ENCODE peak calls at places on chromosomes 3 and 15, in seven cellular contexts. One of them, this sample, is unnamed.

GRCh38 chr15:95799286-95800187 is 531.0 kb upstream of the NR2F2 start:
- DNase-seq in heart left ventricle: no peak
- DNase-seq in IMR-90: peak
- DNase-seq in GM23338: no peak
- DNase-seq in WTC11: no peak
- DNase-seq in CD4-positive, alpha-beta memory T cell: no peak
- DNase-seq in activated T-cell treated with anti-CD3 and anti-CD28 coated beads, Interleukin-2, amount 50 U/mL, for 72 hours: no peak
- DNase-seq in this sample: no peak

GRCh38 chr3:1969269-1969668 is 129.4 kb upstream of the CNTN4 start:
- DNase-seq in activated T-cell treated with anti-CD3 and anti-CD28 coated beads, Interleukin-2, amount 50 U/mL, for 72 hours: no peak
- DNase-seq in WTC11: no peak
- DNase-seq in CD4-positive, alpha-beta memory T cell: no peak
- DNase-seq in heart left ventricle: no peak
- DNase-seq in IMR-90: no peak
- DNase-seq in GM23338: no peak
- DNase-seq in this sample: no peak

GRCh38 chr15:84731774-84732173 is 15.8 kb upstream of the SEC11A start:
- DNase-seq in GM23338: no peak
- DNase-seq in heart left ventricle: no peak
- DNase-seq in IMR-90: peak
- DNase-seq in CD4-positive, alpha-beta memory T cell: no peak
- DNase-seq in activated T-cell treated with anti-CD3 and anti-CD28 coated beads, Interleukin-2, amount 50 U/mL, for 72 hours: no peak
- DNase-seq in WTC11: no peak
- DNase-seq in this sample: no peak

GRCh38 chr15:62928996-62929350 is 113.6 kb upstream of the TPM1 start:
- DNase-seq in GM23338: no peak
- DNase-seq in CD4-positive, alpha-beta memory T cell: no peak
- DNase-seq in activated T-cell treated with anti-CD3 and anti-CD28 coated beads, Interleukin-2, amount 50 U/mL, for 72 hours: no peak
- DNase-seq in WTC11: no peak
- DNase-seq in IMR-90: peak
- DNase-seq in heart left ventricle: no peak
- DNase-seq in this sample: no peak

GRCh38 chr3:65811917-65812316 is 226.8 kb downstream of the MAGI1 start:
- DNase-seq in GM23338: no peak
- DNase-seq in WTC11: no peak
- DNase-seq in activated T-cell treated with anti-CD3 and anti-CD28 coated beads, Interleukin-2, amount 50 U/mL, for 72 hours: no peak
- DNase-seq in IMR-90: peak
- DNase-seq in heart left ventricle: no peak
- DNase-seq in CD4-positive, alpha-beta memory T cell: no peak
- DNase-seq in this sample: no peak

GRCh38 chr3:113232367-113232766 is 21.0 kb downstream of the BOC start:
- DNase-seq in WTC11: no peak
- DNase-seq in CD4-positive, alpha-beta memory T cell: no peak
- DNase-seq in GM23338: no peak
- DNase-seq in heart left ventricle: no peak
- DNase-seq in activated T-cell treated with anti-CD3 and anti-CD28 coated beads, Interleukin-2, amount 50 U/mL, for 72 hours: no peak
- DNase-seq in IMR-90: peak
- DNase-seq in this sample: no peak

GRCh38 chr3:126958638-126959085 is 24.3 kb upstream of the PLXNA1 start:
- DNase-seq in GM23338: no peak
- DNase-seq in activated T-cell treated with anti-CD3 and anti-CD28 coated beads, Interleukin-2, amount 50 U/mL, for 72 hours: no peak
- DNase-seq in CD4-positive, alpha-beta memory T cell: no peak
- DNase-seq in WTC11: no peak
- DNase-seq in IMR-90: no peak
- DNase-seq in heart left ventricle: peak
- DNase-seq in this sample: peak

GRCh38 chr3:49092948-49093852 is 671 bp downstream of the QRICH1 start:
- DNase-seq in heart left ventricle: peak
- DNase-seq in IMR-90: peak
- DNase-seq in CD4-positive, alpha-beta memory T cell: peak
- DNase-seq in GM23338: peak
- DNase-seq in WTC11: peak
- DNase-seq in activated T-cell treated with anti-CD3 and anti-CD28 coated beads, Interleukin-2, amount 50 U/mL, for 72 hours: peak
- DNase-seq in this sample: peak

GRCh38 chr3:138435840-138436239 is 1.4 kb downstream of the ESYT3 start:
- DNase-seq in activated T-cell treated with anti-CD3 and anti-CD28 coated beads, Interleukin-2, amount 50 U/mL, for 72 hours: no peak
- DNase-seq in GM23338: no peak
- DNase-seq in heart left ventricle: no peak
- DNase-seq in CD4-positive, alpha-beta memory T cell: no peak
- DNase-seq in WTC11: no peak
- DNase-seq in IMR-90: no peak
- DNase-seq in this sample: no peak

GRCh38 chr15:60970246-60971170 is 258.6 kb downstream of the RORA start:
- DNase-seq in IMR-90: peak
- DNase-seq in WTC11: no peak
- DNase-seq in heart left ventricle: no peak
- DNase-seq in CD4-positive, alpha-beta memory T cell: no peak
- DNase-seq in GM23338: no peak
- DNase-seq in activated T-cell treated with anti-CD3 and anti-CD28 coated beads, Interleukin-2, amount 50 U/mL, for 72 hours: no peak
- DNase-seq in this sample: no peak

GRCh38 chr3:128321418-128321817 is 145.3 kb downstream of the DNAJB8 start:
- DNase-seq in WTC11: no peak
- DNase-seq in IMR-90: no peak
- DNase-seq in CD4-positive, alpha-beta memory T cell: no peak
- DNase-seq in heart left ventricle: no peak
- DNase-seq in GM23338: no peak
- DNase-seq in activated T-cell treated with anti-CD3 and anti-CD28 coated beads, Interleukin-2, amount 50 U/mL, for 72 hours: no peak
- DNase-seq in this sample: no peak

GRCh38 chr3:45414823-45415222 is 26.4 kb downstream of the LARS2 start:
- DNase-seq in GM23338: no peak
- DNase-seq in WTC11: no peak
- DNase-seq in activated T-cell treated with anti-CD3 and anti-CD28 coated beads, Interleukin-2, amount 50 U/mL, for 72 hours: no peak
- DNase-seq in heart left ventricle: no peak
- DNase-seq in CD4-positive, alpha-beta memory T cell: no peak
- DNase-seq in IMR-90: no peak
- DNase-seq in this sample: no peak

GRCh38 chr3:45559560-45560118 is 34.9 kb upstream of the LIMD1 start:
- DNase-seq in heart left ventricle: no peak
- DNase-seq in IMR-90: no peak
- DNase-seq in WTC11: no peak
- DNase-seq in activated T-cell treated with anti-CD3 and anti-CD28 coated beads, Interleukin-2, amount 50 U/mL, for 72 hours: no peak
- DNase-seq in CD4-positive, alpha-beta memory T cell: no peak
- DNase-seq in GM23338: no peak
- DNase-seq in this sample: no peak

GRCh38 chr15:63369296-63369695 is 12.3 kb downstream of the CA12 start:
- DNase-seq in GM23338: peak
- DNase-seq in WTC11: peak
- DNase-seq in activated T-cell treated with anti-CD3 and anti-CD28 coated beads, Interleukin-2, amount 50 U/mL, for 72 hours: no peak
- DNase-seq in IMR-90: no peak
- DNase-seq in heart left ventricle: no peak
- DNase-seq in CD4-positive, alpha-beta memory T cell: no peak
- DNase-seq in this sample: no peak

GRCh38 chr3:184039414-184039813 is 7.9 kb downstream of the HTR3D start:
- DNase-seq in heart left ventricle: no peak
- DNase-seq in WTC11: no peak
- DNase-seq in IMR-90: no peak
- DNase-seq in activated T-cell treated with anti-CD3 and anti-CD28 coated beads, Interleukin-2, amount 50 U/mL, for 72 hours: no peak
- DNase-seq in CD4-positive, alpha-beta memory T cell: no peak
- DNase-seq in GM23338: no peak
- DNase-seq in this sample: no peak

GRCh38 chr3:66755924-66756323 is 242.2 kb upstream of the KBTBD8 start:
- DNase-seq in heart left ventricle: no peak
- DNase-seq in activated T-cell treated with anti-CD3 and anti-CD28 coated beads, Interleukin-2, amount 50 U/mL, for 72 hours: no peak
- DNase-seq in CD4-positive, alpha-beta memory T cell: no peak
- DNase-seq in GM23338: no peak
- DNase-seq in IMR-90: no peak
- DNase-seq in WTC11: no peak
- DNase-seq in this sample: no peak

GRCh38 chr3:192281207-192281880 is 446.0 kb downstream of the FGF12 start:
- DNase-seq in IMR-90: no peak
- DNase-seq in WTC11: no peak
- DNase-seq in GM23338: no peak
- DNase-seq in activated T-cell treated with anti-CD3 and anti-CD28 coated beads, Interleukin-2, amount 50 U/mL, for 72 hours: no peak
- DNase-seq in heart left ventricle: no peak
- DNase-seq in CD4-positive, alpha-beta memory T cell: no peak
- DNase-seq in this sample: no peak

GRCh38 chr15:63827113-63827512 is 6.6 kb downstream of the HERC1 start:
- DNase-seq in heart left ventricle: no peak
- DNase-seq in CD4-positive, alpha-beta memory T cell: no peak
- DNase-seq in IMR-90: no peak
- DNase-seq in activated T-cell treated with anti-CD3 and anti-CD28 coated beads, Interleukin-2, amount 50 U/mL, for 72 hours: no peak
- DNase-seq in WTC11: no peak
- DNase-seq in GM23338: no peak
- DNase-seq in this sample: no peak

GRCh38 chr3:142664311-142664710 is 59.5 kb upstream of the TRPC1 start:
- DNase-seq in CD4-positive, alpha-beta memory T cell: no peak
- DNase-seq in WTC11: no peak
- DNase-seq in IMR-90: no peak
- DNase-seq in activated T-cell treated with anti-CD3 and anti-CD28 coated beads, Interleukin-2, amount 50 U/mL, for 72 hours: no peak
- DNase-seq in GM23338: no peak
- DNase-seq in heart left ventricle: no peak
- DNase-seq in this sample: no peak

GRCh38 chr3:69879051-69879450 is 120.5 kb upstream of the SAMMSON start:
- DNase-seq in activated T-cell treated with anti-CD3 and anti-CD28 coated beads, Interleukin-2, amount 50 U/mL, for 72 hours: no peak
- DNase-seq in heart left ventricle: no peak
- DNase-seq in CD4-positive, alpha-beta memory T cell: no peak
- DNase-seq in IMR-90: no peak
- DNase-seq in WTC11: no peak
- DNase-seq in GM23338: no peak
- DNase-seq in this sample: no peak

GRCh38 chr15:83300826-83301225 is 16.4 kb upstream of the BNC1 start:
- DNase-seq in heart left ventricle: no peak
- DNase-seq in activated T-cell treated with anti-CD3 and anti-CD28 coated beads, Interleukin-2, amount 50 U/mL, for 72 hours: no peak
- DNase-seq in WTC11: no peak
- DNase-seq in CD4-positive, alpha-beta memory T cell: no peak
- DNase-seq in GM23338: no peak
- DNase-seq in IMR-90: peak
- DNase-seq in this sample: no peak

GRCh38 chr15:98003976-98004375 is 43.5 kb downstream of the ARRDC4 start:
- DNase-seq in WTC11: no peak
- DNase-seq in activated T-cell treated with anti-CD3 and anti-CD28 coated beads, Interleukin-2, amount 50 U/mL, for 72 hours: no peak
- DNase-seq in IMR-90: no peak
- DNase-seq in GM23338: no peak
- DNase-seq in heart left ventricle: no peak
- DNase-seq in CD4-positive, alpha-beta memory T cell: no peak
- DNase-seq in this sample: no peak

GRCh38 chr15:95409924-95410323 is 920.6 kb upstream of the NR2F2 start:
- DNase-seq in activated T-cell treated with anti-CD3 and anti-CD28 coated beads, Interleukin-2, amount 50 U/mL, for 72 hours: no peak
- DNase-seq in heart left ventricle: no peak
- DNase-seq in GM23338: no peak
- DNase-seq in IMR-90: peak
- DNase-seq in WTC11: no peak
- DNase-seq in CD4-positive, alpha-beta memory T cell: no peak
- DNase-seq in this sample: no peak

GRCh38 chr15:100975043-100975442 is 55.9 kb downstream of the LRRK1 start:
- DNase-seq in WTC11: no peak
- DNase-seq in heart left ventricle: no peak
- DNase-seq in activated T-cell treated with anti-CD3 and anti-CD28 coated beads, Interleukin-2, amount 50 U/mL, for 72 hours: no peak
- DNase-seq in CD4-positive, alpha-beta memory T cell: no peak
- DNase-seq in GM23338: no peak
- DNase-seq in IMR-90: no peak
- DNase-seq in this sample: no peak

GRCh38 chr15:61829514-61829889 is 230.7 kb downstream of the VPS13C start:
- DNase-seq in WTC11: no peak
- DNase-seq in heart left ventricle: no peak
- DNase-seq in IMR-90: no peak
- DNase-seq in activated T-cell treated with anti-CD3 and anti-CD28 coated beads, Interleukin-2, amount 50 U/mL, for 72 hours: no peak
- DNase-seq in CD4-positive, alpha-beta memory T cell: no peak
- DNase-seq in GM23338: no peak
- DNase-seq in this sample: no peak

GRCh38 chr3:197038604-197039003 is 9.0 kb upstream of the MELTF start:
- DNase-seq in WTC11: no peak
- DNase-seq in GM23338: no peak
- DNase-seq in activated T-cell treated with anti-CD3 and anti-CD28 coated beads, Interleukin-2, amount 50 U/mL, for 72 hours: no peak
- DNase-seq in IMR-90: no peak
- DNase-seq in CD4-positive, alpha-beta memory T cell: no peak
- DNase-seq in heart left ventricle: no peak
- DNase-seq in this sample: no peak

GRCh38 chr3:58198804-58199203 is 12.0 kb downstream of the DNASE1L3 start:
- DNase-seq in GM23338: no peak
- DNase-seq in activated T-cell treated with anti-CD3 and anti-CD28 coated beads, Interleukin-2, amount 50 U/mL, for 72 hours: no peak
- DNase-seq in WTC11: no peak
- DNase-seq in IMR-90: no peak
- DNase-seq in CD4-positive, alpha-beta memory T cell: no peak
- DNase-seq in heart left ventricle: peak
- DNase-seq in this sample: no peak

GRCh38 chr3:134369231-134369741 is 5.0 kb downstream of the AMOTL2 start:
- DNase-seq in IMR-90: peak
- DNase-seq in GM23338: no peak
- DNase-seq in activated T-cell treated with anti-CD3 and anti-CD28 coated beads, Interleukin-2, amount 50 U/mL, for 72 hours: no peak
- DNase-seq in CD4-positive, alpha-beta memory T cell: no peak
- DNase-seq in heart left ventricle: no peak
- DNase-seq in WTC11: no peak
- DNase-seq in this sample: no peak

GRCh38 chr3:160553829-160554228 is 11.5 kb downstream of the KPNA4 start:
- DNase-seq in IMR-90: no peak
- DNase-seq in activated T-cell treated with anti-CD3 and anti-CD28 coated beads, Interleukin-2, amount 50 U/mL, for 72 hours: no peak
- DNase-seq in heart left ventricle: no peak
- DNase-seq in GM23338: no peak
- DNase-seq in WTC11: no peak
- DNase-seq in CD4-positive, alpha-beta memory T cell: no peak
- DNase-seq in this sample: no peak

GRCh38 chr3:143464850-143465249 is 345.3 kb downstream of the CHST2 start:
- DNase-seq in heart left ventricle: no peak
- DNase-seq in CD4-positive, alpha-beta memory T cell: no peak
- DNase-seq in WTC11: no peak
- DNase-seq in IMR-90: peak
- DNase-seq in GM23338: no peak
- DNase-seq in activated T-cell treated with anti-CD3 and anti-CD28 coated beads, Interleukin-2, amount 50 U/mL, for 72 hours: no peak
- DNase-seq in this sample: no peak

GRCh38 chr3:44421280-44421679 is 56.2 kb downstream of the ZNF445 start:
- DNase-seq in CD4-positive, alpha-beta memory T cell: no peak
- DNase-seq in GM23338: no peak
- DNase-seq in IMR-90: no peak
- DNase-seq in WTC11: no peak
- DNase-seq in activated T-cell treated with anti-CD3 and anti-CD28 coated beads, Interleukin-2, amount 50 U/mL, for 72 hours: no peak
- DNase-seq in heart left ventricle: no peak
- DNase-seq in this sample: no peak

GRCh38 chr3:50256978-50257890 is 11.7 kb upstream of the SEMA3B start:
- DNase-seq in heart left ventricle: peak
- DNase-seq in CD4-positive, alpha-beta memory T cell: no peak
- DNase-seq in GM23338: peak
- DNase-seq in IMR-90: no peak
- DNase-seq in activated T-cell treated with anti-CD3 and anti-CD28 coated beads, Interleukin-2, amount 50 U/mL, for 72 hours: peak
- DNase-seq in WTC11: peak
- DNase-seq in this sample: no peak

GRCh38 chr15:88016373-88016772 is 240.2 kb downstream of the NTRK3 start:
- DNase-seq in WTC11: no peak
- DNase-seq in CD4-positive, alpha-beta memory T cell: no peak
- DNase-seq in IMR-90: no peak
- DNase-seq in GM23338: no peak
- DNase-seq in heart left ventricle: no peak
- DNase-seq in activated T-cell treated with anti-CD3 and anti-CD28 coated beads, Interleukin-2, amount 50 U/mL, for 72 hours: no peak
- DNase-seq in this sample: no peak

GRCh38 chr3:134319894-134320293 is 54.4 kb downstream of the AMOTL2 start:
- DNase-seq in heart left ventricle: no peak
- DNase-seq in activated T-cell treated with anti-CD3 and anti-CD28 coated beads, Interleukin-2, amount 50 U/mL, for 72 hours: no peak
- DNase-seq in WTC11: no peak
- DNase-seq in IMR-90: no peak
- DNase-seq in CD4-positive, alpha-beta memory T cell: no peak
- DNase-seq in GM23338: no peak
- DNase-seq in this sample: no peak

GRCh38 chr15:85581495-85581894 is 201.1 kb downstream of the AKAP13 start:
- DNase-seq in activated T-cell treated with anti-CD3 and anti-CD28 coated beads, Interleukin-2, amount 50 U/mL, for 72 hours: peak
- DNase-seq in heart left ventricle: peak
- DNase-seq in IMR-90: no peak
- DNase-seq in WTC11: no peak
- DNase-seq in GM23338: no peak
- DNase-seq in CD4-positive, alpha-beta memory T cell: peak
- DNase-seq in this sample: peak

GRCh38 chr3:152241142-152242067 is 27.3 kb upstream of the MBNL1 start:
- DNase-seq in CD4-positive, alpha-beta memory T cell: no peak
- DNase-seq in GM23338: no peak
- DNase-seq in WTC11: no peak
- DNase-seq in IMR-90: no peak
- DNase-seq in activated T-cell treated with anti-CD3 and anti-CD28 coated beads, Interleukin-2, amount 50 U/mL, for 72 hours: no peak
- DNase-seq in heart left ventricle: no peak
- DNase-seq in this sample: no peak

GRCh38 chr3:186070996-186071395 is 37.9 kb downstream of the ETV5 start:
- DNase-seq in GM23338: no peak
- DNase-seq in CD4-positive, alpha-beta memory T cell: no peak
- DNase-seq in IMR-90: peak
- DNase-seq in activated T-cell treated with anti-CD3 and anti-CD28 coated beads, Interleukin-2, amount 50 U/mL, for 72 hours: no peak
- DNase-seq in heart left ventricle: no peak
- DNase-seq in WTC11: no peak
- DNase-seq in this sample: no peak

GRCh38 chr15:70142322-70143191 is 44.8 kb upstream of the TLE3 start:
- DNase-seq in GM23338: no peak
- DNase-seq in activated T-cell treated with anti-CD3 and anti-CD28 coated beads, Interleukin-2, amount 50 U/mL, for 72 hours: peak
- DNase-seq in CD4-positive, alpha-beta memory T cell: no peak
- DNase-seq in IMR-90: peak
- DNase-seq in WTC11: no peak
- DNase-seq in heart left ventricle: peak
- DNase-seq in this sample: no peak

This sample was measured in posterior cingulate gyrus.